ENCODE peak calls at places on chromosomes 11 and 22, in ten cellular contexts. H, V, A, K, T, M, G, B, C and F are unnamed samples.

GRCh38 chr11:134628426-134628825 is 216.4 kb upstream of the B3GAT1 start:
- DNase-seq in H (no peak), V (no peak), A (no peak), K (no peak), T (no peak), M (no peak), G (no peak), B (no peak), C (no peak), F (no peak)

GRCh38 chr11:79363861-79364378 is 76.9 kb downstream of the TENM4 start:
- DNase-seq in H (no peak), V (no peak), A (no peak), K (no peak), T (no peak), M (no peak), G (no peak), B (no peak), C (peak), F (peak)

GRCh38 chr11:18723991-18724390 is 2.0 kb downstream of the IGSF22 start:
- DNase-seq in H (no peak), V (no peak), A (no peak), K (no peak), T (peak), M (peak), G (no peak), B (no peak), C (no peak), F (no peak)

GRCh38 chr11:119509969-119510401 is 87.0 kb upstream of the THY1 start:
- DNase-seq in H (peak), V (no peak), A (peak), K (peak), T (no peak), M (no peak), G (no peak), B (no peak), C (peak), F (peak)

GRCh38 chr11:6608011-6608410 is 4.0 kb downstream of the TAF10 start:
- DNase-seq in H (no peak), V (no peak), A (peak), K (no peak), T (no peak), M (no peak), G (no peak), B (no peak), C (no peak), F (no peak)

GRCh38 chr22:49614966-49615965 is 212.4 kb downstream of the BRD1 start:
- DNase-seq in H (no peak), V (no peak), A (no peak), K (no peak), T (no peak), M (no peak), G (no peak), B (no peak), C (no peak), F (no peak)

GRCh38 chr22:37731804-37732471 is 35.1 kb downstream of the TRIOBP start:
- DNase-seq in H (no peak), V (no peak), A (peak), K (no peak), T (no peak), M (no peak), G (no peak), B (no peak), C (no peak), F (no peak)

GRCh38 chr22:37218771-37219411 is 6.6 kb upstream of the SSTR3 start:
- DNase-seq in H (peak), V (no peak), A (no peak), K (no peak), T (no peak), M (no peak), G (no peak), B (no peak), C (no peak), F (no peak)

GRCh38 chr11:12897390-12897789 is 111.7 kb upstream of the RASSF10 start:
- DNase-seq in H (no peak), V (no peak), A (no peak), K (no peak), T (no peak), M (no peak), G (no peak), B (no peak), C (no peak), F (no peak)

GRCh38 chr11:41784513-41785335 is 325.3 kb upstream of the LRRC4C start:
- DNase-seq in H (no peak), V (no peak), A (peak), K (no peak), T (no peak), M (no peak), G (no peak), B (no peak), C (peak), F (peak)

GRCh38 chr11:68057807-68058206 is 19.0 kb downstream of the TCIRG1 start:
- DNase-seq in H (no peak), V (no peak), A (no peak), K (no peak), T (no peak), M (no peak), G (no peak), B (no peak), C (no peak), F (no peak)

GRCh38 chr11:520428-521178 is 13.6 kb upstream of the RNH1 start:
- DNase-seq in H (no peak), V (no peak), A (no peak), K (no peak), T (no peak), M (no peak), G (no peak), B (no peak), C (no peak), F (no peak)

GRCh38 chr11:298406-299065 is 790 bp downstream of the IFITM5 start:
- DNase-seq in H (no peak), V (no peak), A (no peak), K (no peak), T (no peak), M (no peak), G (no peak), B (no peak), C (no peak), F (no peak)

GRCh38 chr22:36048911-36049677 is 20.5 kb upstream of the RBFOX2 start:
- DNase-seq in H (no peak), V (no peak), A (no peak), K (peak), T (no peak), M (no peak), G (no peak), B (no peak), C (peak), F (peak)

GRCh38 chr11:130839950-130840666 is 76.2 kb downstream of the SNX19 start:
- DNase-seq in H (no peak), V (no peak), A (no peak), K (peak), T (no peak), M (no peak), G (no peak), B (no peak), C (no peak), F (no peak)

GRCh38 chr22:47053865-47054185 is 291.4 kb downstream of the TBC1D22A start:
- DNase-seq in H (no peak), V (no peak), A (no peak), K (no peak), T (no peak), M (no peak), G (no peak), B (peak), C (peak), F (peak)

GRCh38 chr11:126348806-126349582 is 6.5 kb upstream of the ST3GAL4 start:
- DNase-seq in H (no peak), V (peak), A (no peak), K (no peak), T (no peak), M (no peak), G (no peak), B (peak), C (no peak), F (peak)